ENCODE peak calls at places on chromosomes 12 and 14, in four cellular contexts. Q is head of caudate nucleus; D is effector CD8-positive, alpha-beta T cell; S is NB4. G is an unnamed sample.

GRCh38 chr12:117216686-117217085 is 26.4 kb upstream of the FBXO21 start:
- DNase-seq in Q (no peak), D (no peak), S (no peak), G (no peak)

GRCh38 chr12:120488057-120488660 is 7.8 kb upstream of the DYNLL1 start:
- DNase-seq in Q (peak; percentile 46), D (no peak), S (no peak), G (no peak)

GRCh38 chr14:35456261-35456660 is 51.7 kb upstream of the NFKBIA start:
- DNase-seq in Q (no peak), D (no peak), S (no peak), G (no peak)

GRCh38 chr14:75453817-75454434 is 26.1 kb downstream of the JDP2 start:
- DNase-seq in Q (no peak), D (peak; percentile 4), S (peak; percentile 28), G (peak; percentile 28)

GRCh38 chr12:83954939-83955601 is 957.5 kb downstream of the SLC6A15 start:
- DNase-seq in Q (no peak), D (no peak), S (peak; percentile 7), G (no peak)

GRCh38 chr12:27635349-27635972 is 60.8 kb upstream of the REP15 start:
- DNase-seq in Q (no peak), D (no peak), S (peak; percentile 74), G (no peak)

GRCh38 chr14:86838363-86838762 is 1154.6 kb downstream of the GALC start:
- DNase-seq in Q (no peak), D (no peak), S (peak; percentile 1), G (no peak)

GRCh38 chr12:122908915-122909314 is 13.0 kb upstream of the VPS37B start:
- DNase-seq in Q (no peak), D (no peak), S (no peak), G (no peak)

GRCh38 chr14:99732436-99733220 is 48.5 kb downstream of the CYP46A1 start:
- DNase-seq in Q (no peak), D (no peak), S (no peak), G (no peak)

GRCh38 chr12:116876151-116876869 is 4.9 kb downstream of the HRK start:
- DNase-seq in Q (no peak), D (no peak), S (no peak), G (no peak)

GRCh38 chr14:95480109-95480886 is 36.2 kb downstream of the SYNE3 start:
- DNase-seq in Q (no peak), D (no peak), S (no peak), G (no peak)

GRCh38 chr12:53972152-53972702 is 699 bp upstream of the HOXC11 start:
- DNase-seq in Q (no peak), D (no peak), S (no peak), G (no peak)

GRCh38 chr12:114686421-114687268 is 2.7 kb upstream of the TBX3 start:
- DNase-seq in Q (no peak), D (no peak), S (no peak), G (no peak)

GRCh38 chr12:24356189-24356708 is 406.8 kb upstream of the SOX5 start:
- DNase-seq in Q (no peak), D (no peak), S (no peak), G (no peak)

GRCh38 chr12:20350495-20350894 is 17.8 kb upstream of the PDE3A start:
- DNase-seq in Q (no peak), D (no peak), S (no peak), G (no peak)

GRCh38 chr12:6335451-6336078 is 6.3 kb downstream of the TNFRSF1A start:
- DNase-seq in Q (no peak), D (peak; percentile 64), S (peak; percentile 94), G (peak; percentile 81)

GRCh38 chr14:99756796-99757195 is 36.4 kb upstream of the EML1 start:
- DNase-seq in Q (no peak), D (no peak), S (no peak), G (no peak)

GRCh38 chr14:48250575-48250974 is 575.2 kb upstream of the MDGA2 start:
- DNase-seq in Q (no peak), D (no peak), S (no peak), G (no peak)